ENCODE peak calls at places on chromosome 17, in eight cellular contexts. C is fibroblast of the aortic adventitia, M is ascending aorta, Z is MM.1S, Y is tibial nerve, A is choroid plexus epithelial cell, S is brain microvascular endothelial cell, F is AG04449. K is an unnamed sample.

GRCh38 chr17:28030386-28030785 is 12.1 kb upstream of the NLK start:
- DNase-seq in C (no peak), M (no peak), Z (no peak), Y (no peak), A (no peak), S (no peak), F (no peak), K (no peak)

GRCh38 chr17:82489117-82489516 is 30.4 kb upstream of the FOXK2 start:
- DNase-seq in C (peak; percentile 77), M (peak; percentile 83), Z (no peak), Y (peak; percentile 32), A (no peak), S (peak; percentile 12), F (no peak), K (peak; percentile 46)

GRCh38 chr17:71118039-71118438 is 948.7 kb downstream of the KCNJ2 start:
- DNase-seq in C (no peak), M (no peak), Z (peak; percentile 16), Y (no peak), A (peak; percentile 26), S (no peak), F (no peak), K (no peak)

GRCh38 chr17:2563543-2563942 is 29.9 kb upstream of the PAFAH1B1 start:
- DNase-seq in C (no peak), M (no peak), Z (no peak), Y (no peak), A (no peak), S (no peak), F (no peak), K (no peak)

GRCh38 chr17:38454528-38454927 is 26.3 kb downstream of the ARHGAP23 start:
- DNase-seq in C (peak; percentile 81), M (peak; percentile 71), Z (no peak), Y (peak; percentile 52), A (peak; percentile 53), S (peak; percentile 50), F (no peak), K (peak; percentile 75)

GRCh38 chr17:50708050-50709000 is 611 bp upstream of the ANKRD40 start:
- DNase-seq in C (peak; percentile 37), M (no peak), Z (peak; percentile 58), Y (no peak), A (peak; percentile 59), S (no peak), F (no peak), K (peak; percentile 43)

GRCh38 chr17:32772453-32773025 is 104.4 kb downstream of the MYO1D start:
- DNase-seq in C (no peak), M (no peak), Z (no peak), Y (no peak), A (no peak), S (no peak), F (no peak), K (no peak)

GRCh38 chr17:73586921-73587680 is 57.1 kb downstream of the SDK2 start:
- DNase-seq in C (no peak), M (no peak), Z (peak; percentile 12), Y (no peak), A (no peak), S (no peak), F (no peak), K (no peak)

GRCh38 chr17:41736983-41737679 is 2.7 kb upstream of the HAP1 start:
- DNase-seq in C (no peak), M (no peak), Z (no peak), Y (no peak), A (no peak), S (no peak), F (no peak), K (no peak)

GRCh38 chr17:68446626-68447041 is 10.7 kb downstream of the WIPI1 start:
- DNase-seq in C (no peak), M (no peak), Z (no peak), Y (no peak), A (no peak), S (no peak), F (no peak), K (no peak)

GRCh38 chr17:55134486-55135157 is 130.1 kb upstream of the HLF start:
- DNase-seq in C (peak; percentile 8), M (no peak), Z (no peak), Y (no peak), A (peak; percentile 69), S (peak; percentile 33), F (no peak), K (peak; percentile 43)

GRCh38 chr17:57256708-57257112 is 387 bp downstream of the MSI2 start:
- DNase-seq in C (peak; percentile 7), M (no peak), Z (peak; percentile 32), Y (peak; percentile 24), A (peak; percentile 26), S (no peak), F (no peak), K (peak; percentile 22)

GRCh38 chr17:3845361-3845753 is 689 bp downstream of the NCBP3 start:
- DNase-seq in C (peak; percentile 13), M (no peak), Z (peak; percentile 32), Y (no peak), A (peak; percentile 30), S (no peak), F (no peak), K (peak; percentile 31)

GRCh38 chr17:79613195-79613517 is 2.3 kb upstream of the RBFOX3 start:
- DNase-seq in C (no peak), M (no peak), Z (no peak), Y (no peak), A (no peak), S (no peak), F (no peak), K (no peak)

GRCh38 chr17:79615446-79615845 is 4.6 kb upstream of the RBFOX3 start:
- DNase-seq in C (no peak), M (no peak), Z (no peak), Y (no peak), A (no peak), S (no peak), F (no peak), K (no peak)

GRCh38 chr17:79614248-79614647 is 3.4 kb upstream of the RBFOX3 start:
- DNase-seq in C (no peak), M (no peak), Z (no peak), Y (no peak), A (no peak), S (no peak), F (no peak), K (no peak)

GRCh38 chr17:79610151-79610645 is 653 bp downstream of the RBFOX3 start:
- DNase-seq in C (no peak), M (no peak), Z (no peak), Y (no peak), A (no peak), S (no peak), F (no peak), K (no peak)

GRCh38 chr17:79612468-79613194 is 1.8 kb upstream of the RBFOX3 start:
- DNase-seq in C (peak; percentile 4), M (no peak), Z (peak; percentile 52), Y (no peak), A (peak; percentile 13), S (no peak), F (no peak), K (peak; percentile 42)
- TF ChIP-seq CTCF in C (peak; percentile 45), M (no peak), Z (peak; percentile 76), Y (no peak), A (peak; percentile 44), S (peak; percentile 63), F (peak; percentile 43), K (peak; percentile 64)

DNA sequence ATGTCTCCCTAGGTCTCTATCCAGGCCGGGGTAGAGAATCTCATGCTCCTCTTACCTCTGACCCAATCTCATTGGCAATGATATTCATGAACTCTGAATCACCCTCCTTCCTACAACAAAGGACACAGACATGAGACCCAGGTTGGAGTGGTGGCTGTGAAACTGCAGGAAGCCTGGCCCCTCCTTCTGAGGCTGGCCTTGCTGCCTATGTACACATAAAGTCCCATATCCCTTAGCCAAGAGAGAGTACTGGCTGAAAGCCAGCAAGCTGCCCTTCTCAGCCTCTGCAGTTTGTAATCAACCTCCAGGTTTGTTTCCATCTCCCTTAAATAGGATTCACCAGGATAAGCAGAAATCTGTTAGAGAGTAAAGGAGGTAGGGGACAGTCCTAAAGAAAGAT is 10.6 kb downstream of the AARSD1 start:
- DNase-seq in C (no peak), M (no peak), Z (no peak), Y (no peak), A (peak; percentile 21), S (no peak), F (no peak), K (no peak)
- H3K4me3 ChIP-seq in C (no peak overlapping the region), M (no peak overlapping the region), Z (no peak overlapping the region), Y (no peak overlapping the region), A (no peak overlapping the region), S (no peak overlapping the region), F (no peak overlapping the region), K (no peak overlapping the region)

GRCh38 chr17:36837616-36838272 is 99.5 kb upstream of the LHX1 start:
- DNase-seq in C (no peak), M (no peak), Z (no peak), Y (no peak), A (no peak), S (no peak), F (no peak), K (no peak)
- TF ChIP-seq CTCF in C (no peak), M (no peak), Z (no peak), Y (no peak), A (no peak), S (no peak), F (no peak), K (no peak)

DNA sequence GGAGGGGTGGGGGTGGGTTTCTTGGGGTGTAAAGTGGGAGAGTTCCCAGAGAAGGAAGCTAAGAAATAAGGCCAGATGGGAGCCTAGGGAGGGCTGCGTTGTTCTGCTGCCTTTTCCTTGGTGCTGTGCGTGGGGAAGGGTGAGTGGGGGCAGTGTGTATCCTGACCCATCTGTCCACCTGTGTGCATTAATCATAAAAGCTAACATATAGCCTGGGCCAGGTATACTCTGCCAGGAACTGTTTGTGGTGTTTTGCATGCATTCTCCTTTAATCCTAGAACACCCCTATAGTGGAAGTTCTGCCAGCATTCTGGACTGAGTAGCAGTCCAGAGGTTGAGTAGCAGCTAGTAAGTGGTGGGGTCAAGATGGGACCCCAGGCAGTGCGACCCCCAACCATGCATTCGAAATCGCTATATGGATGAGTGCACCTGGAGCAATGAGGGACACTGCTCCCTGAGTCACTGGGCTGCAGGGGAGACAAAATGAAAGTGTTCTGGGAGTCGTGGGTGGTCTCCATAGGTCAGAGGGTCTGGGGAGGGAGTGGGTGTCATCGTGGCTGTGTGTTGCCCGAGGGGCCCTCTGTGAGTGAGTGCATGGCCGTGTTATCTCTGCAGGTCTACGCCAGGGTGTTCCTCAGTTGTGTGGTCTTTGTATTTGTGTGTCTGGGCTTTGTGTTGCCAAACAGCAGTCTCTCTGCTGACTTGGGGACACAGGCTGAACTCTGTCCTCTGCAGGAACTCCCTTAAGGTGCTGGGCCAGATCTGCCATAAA is 1.3 kb downstream of the ERBB2 start:
- DNase-seq in C (no peak), M (no peak), Z (no peak), Y (no peak), A (no peak), S (no peak), F (no peak), K (no peak)
- H3K4me3 ChIP-seq in C (peak overlapping the region; percentile 82), M (peak overlapping the region; percentile 84), Z (no peak overlapping the region), Y (peak overlapping the region; percentile 98), A (peak overlapping the region; percentile 82), S (peak overlapping the region; percentile 72), F (peak overlapping the region; percentile 78), K (peak overlapping the region; percentile 85)

K was measured in cardiac fibroblast.